ENCODE peak calls at places on chromosomes 5 and 9, in six cellular contexts. L is ELR, E is spleen, A is COR-L47, C is ELF-1, F is kidney tubule cell. D is an unnamed sample.

GRCh38 chr5:72921103-72921502 is 34.7 kb upstream of the FCHO2 start:
- DNase-seq in L (no peak), E (no peak), A (no peak), C (no peak), F (peak), D (no peak)

GRCh38 chr5:78006449-78006848 is 230.3 kb upstream of the TBCA start:
- DNase-seq in L (no peak), E (no peak), A (no peak), C (no peak), F (no peak), D (no peak)

GRCh38 chr9:69877852-69878507 is 57.4 kb downstream of the CFAP95 start:
- DNase-seq in L (peak), E (no peak), A (peak), C (no peak), F (peak), D (no peak)

GRCh38 chr5:179623906-179624741 is 653 bp upstream of the HNRNPH1 start:
- DNase-seq in L (peak), E (peak), A (no peak), C (peak), F (peak), D (no peak)

GRCh38 chr9:125325821-125326220 is 64.2 kb downstream of the GAPVD1 start:
- DNase-seq in L (peak), E (no peak), A (no peak), C (no peak), F (no peak), D (no peak)

GRCh38 chr9:114083693-114084092 is 5.6 kb upstream of the AMBP start:
- DNase-seq in L (no peak), E (no peak), A (no peak), C (no peak), F (no peak), D (no peak)

GRCh38 chr5:60674670-60675069 is 25.3 kb downstream of the DEPDC1B start:
- DNase-seq in L (no peak), E (no peak), A (no peak), C (no peak), F (no peak), D (no peak)

GRCh38 chr9:15505927-15506326 is 4.8 kb downstream of the PSIP1 start:
- DNase-seq in L (no peak), E (no peak), A (no peak), C (no peak), F (no peak), D (no peak)

GRCh38 chr5:181134259-181134658 is 3.3 kb upstream of the OR2V1 start:
- DNase-seq in L (no peak), E (no peak), A (no peak), C (no peak), F (no peak), D (no peak)

GRCh38 chr5:116527587-116527986 is 47.0 kb downstream of the SEMA6A start:
- DNase-seq in L (no peak), E (no peak), A (no peak), C (no peak), F (peak), D (no peak)

GRCh38 chr5:54792611-54793404 is 192.6 kb downstream of the ESM1 start:
- DNase-seq in L (peak), E (no peak), A (no peak), C (no peak), F (peak), D (no peak)

GRCh38 chr9:136566899-136567298 is 21.1 kb upstream of the NOTCH1 start:
- DNase-seq in L (no peak), E (no peak), A (no peak), C (no peak), F (no peak), D (no peak)

GRCh38 chr9:71604197-71605063 is 163.9 kb downstream of the CEMIP2 start:
- DNase-seq in L (peak), E (peak), A (peak), C (peak), F (peak), D (peak)